ENCODE peak calls at places on chromosomes 13 and 19, in four cellular contexts. B is HepG2, H is GM12878, X is K562. Q is an unnamed sample.

GRCh38 chr13:23377603-23378002 is 55.9 kb downstream of the SACS start:
- DNase-seq in H (no peak), B (no peak), X (no peak), Q (no peak)

GRCh38 chr13:44272692-44273091 is 100.9 kb upstream of the SERP2 start:
- DNase-seq in X (peak; percentile 13), B (no peak), H (no peak), Q (no peak)

GRCh38 chr13:97724450-97724849 is 229.0 kb upstream of the IPO5 start:
- DNase-seq in H (no peak), B (no peak), X (no peak), Q (no peak)

GRCh38 chr19:46574533-46574932 is 26.6 kb upstream of the CALM3 start:
- DNase-seq in X (peak; percentile 59), B (no peak), H (no peak), Q (no peak)

GRCh38 chr13:98324105-98324504 is 147.0 kb upstream of the RNF113B start:
- DNase-seq in X (no peak), H (no peak), B (no peak), Q (no peak)

GRCh38 chr19:27652796-27653195 is 1560.2 kb downstream of the UQCRFS1 start:
- DNase-seq in B (no peak), H (no peak), X (no peak), Q (no peak)

GRCh38 chr13:94177041-94177440 is 302.4 kb downstream of the DCT start:
- DNase-seq in X (no peak), B (no peak), H (no peak), Q (no peak)

GRCh38 chr13:81058916-81059290 is 718.0 kb upstream of the SPRY2 start:
- DNase-seq in X (no peak), H (no peak), B (no peak), Q (no peak)

GRCh38 chr19:1068111-1069001 is 1.4 kb downstream of the ARHGAP45 start:
- DNase-seq in H (no peak), B (no peak), X (no peak), Q (no peak)

GRCh38 chr19:15449620-15450527 is at the start of gene WIZ:
- DNase-seq in X (peak; percentile 85), B (peak; percentile 35), H (no peak), Q (peak; percentile 66)

GRCh38 chr19:49690656-49691242 is at the start of gene CPT1C:
- DNase-seq in H (no peak), B (no peak), X (no peak), Q (no peak)

GRCh38 chr19:6737873-6738725 is 719 bp upstream of the GPR108 start:
- DNase-seq in X (peak; percentile 88), B (peak; percentile 87), H (no peak), Q (peak; percentile 84)

GRCh38 chr19:29675650-29676186 is 10.5 kb downstream of the PLEKHF1 start:
- DNase-seq in B (no peak), H (no peak), X (no peak), Q (no peak)
- TF ChIP-seq CHD4 in B (no peak), H (no peak), X (no peak), Q (no peak)

GRCh38 chr13:39788097-39788496 is 132.6 kb downstream of the COG6 start:
- DNase-seq in H (no peak), X (no peak), B (no peak), Q (no peak)
- TF ChIP-seq CHD4 in H (no peak), X (no peak), B (no peak), Q (no peak)

GRCh38 chr13:57948884-57949283 is 317.3 kb downstream of the PCDH17 start:
- DNase-seq in B (no peak), X (no peak), H (no peak), Q (no peak)
- TF ChIP-seq CHD4 in B (no peak), X (no peak), H (no peak), Q (no peak)

GRCh38 chr19:10007811-10008211 is 2.5 kb downstream of the COL5A3 start:
- DNase-seq in B (no peak), X (no peak), H (no peak), Q (no peak)

GRCh38 chr19:10010247-10010691 is at the start of gene COL5A3:
- DNase-seq in X (no peak), B (no peak), H (no peak), Q (peak; percentile 11)

GRCh38 chr19:10010939-10011338 is 635 bp upstream of the COL5A3 start:
- DNase-seq in B (no peak), X (no peak), H (no peak), Q (no peak)

GRCh38 chr19:10009714-10010224 is 535 bp downstream of the COL5A3 start:
- DNase-seq in B (no peak), X (no peak), H (no peak), Q (no peak)

DNA sequence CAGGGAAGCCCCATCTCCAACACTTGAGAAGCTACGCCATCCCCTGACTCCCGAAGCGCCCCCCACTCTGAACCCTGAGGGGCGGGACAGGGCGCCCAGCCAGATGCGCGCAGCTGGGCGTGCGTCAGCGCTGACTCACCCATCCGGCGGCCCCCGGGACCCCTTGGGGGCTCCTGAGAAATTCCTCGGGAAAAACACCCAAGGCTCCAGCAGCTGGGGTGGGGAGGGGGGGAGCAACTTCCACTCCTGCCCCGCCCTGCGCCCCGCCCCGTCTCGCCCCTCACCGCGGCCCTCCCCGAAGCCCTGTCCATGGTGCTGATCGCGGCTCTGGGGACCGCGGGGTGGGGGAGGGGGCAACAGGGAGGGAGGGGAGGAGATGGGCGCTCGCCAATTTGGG is 1.0 kb downstream of the COL5A3 start:
- DNase-seq in X (peak; percentile 64), H (no peak), B (no peak), Q (no peak)
- TF ChIP-seq CHD4 in X (no peak), H (no peak), B (no peak), Q (no peak)

DNA sequence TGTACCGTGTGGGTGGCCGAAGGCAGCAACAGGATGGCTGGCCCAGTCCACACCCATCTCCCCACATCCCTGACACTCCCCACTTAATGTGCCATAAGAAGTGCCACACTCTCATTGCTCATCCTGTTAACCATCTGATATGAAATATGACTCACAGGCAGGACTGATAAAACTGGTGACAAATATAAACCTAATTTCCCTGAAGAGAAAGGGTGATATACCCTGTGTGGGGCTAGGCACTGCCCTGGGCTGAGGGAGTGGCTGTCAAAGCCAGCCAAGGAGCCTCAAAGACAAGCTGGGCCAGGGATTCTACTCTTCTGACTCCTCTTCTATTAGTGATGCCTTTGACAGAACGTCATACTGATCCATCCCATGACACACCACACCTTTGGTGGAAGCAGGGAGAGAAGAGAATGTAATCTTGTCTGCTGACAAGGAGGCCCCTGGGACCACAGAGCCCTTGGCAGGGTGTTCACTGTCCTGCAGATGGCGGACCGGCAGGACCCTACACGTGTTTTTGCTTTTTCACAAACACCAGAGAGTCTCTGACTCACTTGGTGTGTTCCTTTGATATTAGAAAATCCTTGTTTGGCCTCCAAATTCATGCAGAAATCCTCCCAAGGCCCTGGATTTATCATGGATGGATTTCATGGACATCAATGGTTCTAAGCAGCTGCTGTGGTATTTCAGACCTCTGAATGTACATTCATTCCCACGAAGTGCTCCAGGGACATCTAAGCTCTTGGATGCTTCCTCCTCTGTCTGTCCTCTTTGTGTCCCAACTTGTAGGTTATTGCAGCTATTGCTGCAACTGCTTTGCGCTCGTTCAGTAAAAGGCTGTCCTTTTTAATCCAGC is 98.0 kb upstream of the WASF3 start:
- DNase-seq in H (no peak), B (no peak), X (no peak), Q (no peak)
- TF ChIP-seq CHD4 in H (no peak), B (no peak), X (no peak), Q (no peak)